ENCODE peak calls at places on chromosomes 6 and 20, in seven cellular contexts. C is IMR-90; D is ACHN; X is epithelial cell of esophagus; J is lower lobe of right lung; L is stimulated activated CD4-positive, alpha-beta T cell treated with anti-CD3 and anti-CD28 coated beads, Interleukin-2, amount 100 ng/mL, for 4 hours; G is C1 segment of cervical spinal cord. U is an unnamed sample.
A peak's percentile ranks its signal among the peaks of the same experiment; 100 is the strongest.

GRCh38 chr20:4088766-4089165 is 73.4 kb upstream of the RNF24 start:
- DNase-seq in C (no peak), D (no peak), X (no peak), J (no peak), L (no peak), G (no peak), U (no peak)

GRCh38 chr6:118931436-118931835 is 3.5 kb downstream of the MCM9 start:
- DNase-seq in C (no peak), D (no peak), X (peak; percentile 73), J (no peak), L (no peak), G (no peak), U (no peak)

GRCh38 chr6:44704240-44705150 is 317.0 kb downstream of the CDC5L start:
- DNase-seq in C (no peak), D (no peak), X (no peak), J (no peak), L (no peak), G (no peak), U (no peak)

GRCh38 chr6:88804701-88805100 is 158.7 kb downstream of the RNGTT start:
- DNase-seq in C (peak; percentile 69), D (no peak), X (no peak), J (no peak), L (no peak), G (no peak), U (peak; percentile 49)

GRCh38 chr6:108526739-108527174 is 34.0 kb upstream of the FOXO3 start:
- DNase-seq in C (peak; percentile 62), D (peak; percentile 48), X (peak; percentile 55), J (no peak), L (no peak), G (no peak), U (peak; percentile 26)

GRCh38 chr20:10282930-10283556 is 64.4 kb downstream of the SNAP25 start:
- DNase-seq in C (peak; percentile 59), D (no peak), X (no peak), J (no peak), L (no peak), G (no peak), U (peak; percentile 84)

GRCh38 chr6:44932651-44933091 is 395.5 kb upstream of the RUNX2 start:
- DNase-seq in C (no peak), D (no peak), X (no peak), J (no peak), L (no peak), G (no peak), U (no peak)

GRCh38 chr6:65071480-65071879 is 635.5 kb downstream of the EYS start:
- DNase-seq in C (no peak), D (no peak), X (no peak), J (no peak), L (no peak), G (no peak), U (no peak)

GRCh38 chr20:15654208-15654649 is 919.0 kb downstream of the KIF16B start:
- DNase-seq in C (peak; percentile 49), D (peak; percentile 66), X (peak; percentile 72), J (no peak), L (no peak), G (no peak), U (peak; percentile 37)

GRCh38 chr6:508614-509013 is 117.1 kb downstream of the IRF4 start:
- DNase-seq in C (no peak), D (no peak), X (peak; percentile 8), J (no peak), L (no peak), G (no peak), U (no peak)

GRCh38 chr6:144346719-144347446 is 61.7 kb downstream of the UTRN start:
- DNase-seq in C (peak; percentile 84), D (peak; percentile 70), X (peak; percentile 86), J (no peak), L (no peak), G (no peak), U (peak; percentile 57)

GRCh38 chr20:62120990-62121775 is 1.1 kb upstream of the LSM14B start:
- DNase-seq in C (peak; percentile 61), D (peak; percentile 63), X (peak; percentile 59), J (no peak), L (no peak), G (no peak), U (peak; percentile 20)

GRCh38 chr6:167475947-167476346 is 151.1 kb downstream of the TTLL2 start:
- DNase-seq in C (no peak), D (no peak), X (no peak), J (no peak), L (no peak), G (no peak), U (no peak)

GRCh38 chr20:8399963-8400362 is 267.9 kb downstream of the PLCB1 start:
- DNase-seq in C (no peak), D (no peak), X (no peak), J (no peak), L (no peak), G (no peak), U (no peak)

GRCh38 chr6:101722991-101723579 is 329.6 kb downstream of the GRIK2 start:
- DNase-seq in C (peak; percentile 98), D (no peak), X (peak; percentile 85), J (no peak), L (no peak), G (no peak), U (peak; percentile 93)

GRCh38 chr6:43729537-43729936 is 40.5 kb upstream of the VEGFA start:
- DNase-seq in C (no peak), D (no peak), X (no peak), J (no peak), L (no peak), G (no peak), U (no peak)

GRCh38 chr6:74070091-74070490 is 374.1 kb downstream of the CD109 start:
- DNase-seq in C (peak; percentile 13), D (no peak), X (no peak), J (no peak), L (no peak), G (no peak), U (peak; percentile 20)

GRCh38 chr6:42106663-42107023 is 35.8 kb downstream of the C6orf132 start:
- DNase-seq in C (no peak), D (no peak), X (no peak), J (no peak), L (no peak), G (no peak), U (no peak)

U was measured in HFFc6.